ENCODE peak calls at places on chromosome 21, in four cellular contexts. A is ecto neural progenitor cell; R is T-helper 2 cell; V is activated naive CD4-positive, alpha-beta T cell. P is an unnamed sample.

GRCh38 chr21:38377165-38378093 is 120.6 kb downstream of the KCNJ15 start:
- DNase-seq in V (no peak), A (no peak), R (no peak), P (no peak)

GRCh38 chr21:40706161-40706560 is 140.8 kb downstream of the DSCAM start:
- DNase-seq in R (no peak), V (no peak), A (no peak), P (no peak)

GRCh38 chr21:40505681-40506080 is 341.3 kb downstream of the DSCAM start:
- DNase-seq in V (no peak), A (no peak), R (no peak), P (no peak)

GRCh38 chr21:26007911-26008579 is 162.5 kb downstream of the APP start:
- DNase-seq in R (no peak), A (no peak), V (no peak), P (no peak)

GRCh38 chr21:32132911-32133310 is 145.9 kb downstream of the MIS18A start:
- DNase-seq in A (no peak), R (no peak), V (no peak), P (no peak)

GRCh38 chr21:21076051-21076450 is 77.8 kb downstream of the NCAM2 start:
- DNase-seq in A (no peak), R (no peak), V (no peak), P (no peak)

GRCh38 chr21:41600116-41600515 is 92.2 kb upstream of the TMPRSS2 start:
- DNase-seq in R (no peak), A (peak), V (no peak), P (peak)

GRCh38 chr21:42473495-42474042 is 22.5 kb downstream of the RSPH1 start:
- DNase-seq in V (no peak), R (no peak), A (no peak), P (no peak)

GRCh38 chr21:45889961-45890360 is 91.6 kb upstream of the COL6A1 start:
- DNase-seq in R (no peak), V (no peak), A (no peak), P (no peak)

GRCh38 chr21:36589352-36589971 is 109.5 kb upstream of the SIM2 start:
- DNase-seq in V (no peak), R (no peak), A (no peak), P (no peak)

GRCh38 chr21:46618738-46619369 is 14.0 kb upstream of the S100B start:
- DNase-seq in V (no peak), R (no peak), A (no peak), P (no peak)

GRCh38 chr21:24590261-24590660 is 1017.0 kb downstream of the MRPL39 start:
- DNase-seq in A (no peak), R (no peak), V (no peak), P (no peak)

GRCh38 chr21:44432841-44433790 is 22.2 kb upstream of the LRRC3 start:
- DNase-seq in V (no peak), A (peak), R (no peak), P (no peak)

GRCh38 chr21:33265664-33266049 is 510 bp upstream of the IL10RB start:
- DNase-seq in A (no peak), V (no peak), R (no peak), P (peak)

GRCh38 chr21:45545236-45545570 is 3.0 kb upstream of the SLC19A1 start:
- DNase-seq in A (no peak), V (no peak), R (peak), P (no peak)

GRCh38 chr21:39664586-39664985 is 51.8 kb downstream of the B3GALT5 start:
- DNase-seq in V (no peak), A (no peak), R (no peak), P (no peak)

GRCh38 chr21:15088483-15088882 is 23.7 kb upstream of the NRIP1 start:
- DNase-seq in V (no peak), R (no peak), A (no peak), P (no peak)

GRCh38 chr21:30268608-30269197 is 14.0 kb downstream of the KRTAP24-1 start:
- DNase-seq in V (no peak), R (no peak), A (no peak), P (no peak)

GRCh38 chr21:35281946-35282345 is 232.8 kb upstream of the RUNX1 start:
- DNase-seq in R (no peak), A (no peak), V (no peak), P (no peak)

GRCh38 chr21:25179116-25179515 is 428.2 kb downstream of the MRPL39 start:
- DNase-seq in V (no peak), A (no peak), R (no peak), P (no peak)

GRCh38 chr21:32456497-32456918 is 44.0 kb downstream of the EVA1C start:
- DNase-seq in V (no peak), R (no peak), A (no peak), P (no peak)

GRCh38 chr21:44517175-44517899 is 22.7 kb downstream of the KRTAP10-1 start:
- DNase-seq in A (no peak), V (no peak), R (no peak), P (no peak)